ENCODE peak calls at places on chromosomes 16 and 17, in five cellular contexts. D is GM06990, Q is endothelial cell of umbilical vein, F is AG04449, C is epithelial cell of esophagus. U is an unnamed sample.

GRCh38 chr17:3959295-3959899 is 4.8 kb downstream of the ATP2A3 start:
- DNase-seq in C (peak), D (no peak), F (no peak), Q (peak), U (peak)

GRCh38 chr17:44197980-44198720 is 1.5 kb downstream of the ATXN7L3 start:
- DNase-seq in C (peak), F (no peak), Q (peak), D (no peak), U (peak)

GRCh38 chr16:20851601-20852000 is 45.3 kb downstream of the REXO5 start:
- DNase-seq in F (peak), D (no peak), C (peak), Q (peak), U (peak)

GRCh38 chr16:71467810-71468209 is 5.8 kb upstream of the ZNF23 start:
- DNase-seq in F (no peak), Q (peak), D (peak), C (peak), U (no peak)

GRCh38 chr17:15261063-15261817 is 3.9 kb downstream of the PMP22 start:
- DNase-seq in Q (peak), D (no peak), F (no peak), C (no peak), U (peak)

GRCh38 chr17:47844230-47844629 is 3.2 kb upstream of the SCRN2 start:
- DNase-seq in F (no peak), D (no peak), C (no peak), Q (no peak), U (peak)

GRCh38 chr17:35448214-35448898 is at the start of gene SLFN13:
- DNase-seq in Q (peak), D (peak), F (no peak), C (peak), U (peak)

GRCh38 chr17:66459811-66460270 is 157.4 kb downstream of the PRKCA start:
- DNase-seq in D (no peak), C (peak), F (peak), Q (peak), U (peak)

GRCh38 chr17:69250641-69251040 is 22.0 kb upstream of the ABCA10 start:
- DNase-seq in C (no peak), Q (no peak), D (no peak), F (no peak), U (peak)

GRCh38 chr17:50550661-50551432 is 3.9 kb downstream of the SPATA20 start:
- DNase-seq in D (no peak), F (peak), C (peak), Q (peak), U (peak)

GRCh38 chr17:67562036-67562435 is 155.7 kb upstream of the NOL11 start:
- DNase-seq in Q (no peak), F (no peak), D (no peak), C (no peak), U (no peak)

GRCh38 chr17:16406742-16407674 is 8.4 kb upstream of the TRPV2 start:
- DNase-seq in F (no peak), C (no peak), D (peak), Q (no peak), U (no peak)

GRCh38 chr17:50267074-50267841 is 7.0 kb upstream of the TMEM92 start:
- DNase-seq in C (no peak), Q (no peak), D (no peak), F (no peak), U (peak)

GRCh38 chr17:32609085-32609484 is 122.3 kb downstream of the CDK5R1 start:
- DNase-seq in F (no peak), D (peak), Q (no peak), C (peak), U (peak)

GRCh38 chr17:70168044-70168978 is 1.0 kb upstream of the KCNJ2 start:
- DNase-seq in C (peak), Q (peak), F (peak), D (peak), U (no peak)

GRCh38 chr17:29650407-29650806 is 27.7 kb upstream of the CORO6 start:
- DNase-seq in F (no peak), D (no peak), Q (no peak), C (no peak), U (no peak)

GRCh38 chr17:77377836-77378235 is 237.1 kb downstream of the SEC14L1 start:
- DNase-seq in Q (no peak), D (no peak), F (no peak), C (no peak), U (no peak)

GRCh38 chr16:28260193-28260592 is 32.1 kb upstream of the SBK1 start:
- DNase-seq in C (no peak), Q (no peak), F (no peak), D (no peak), U (no peak)

GRCh38 chr16:118857-119256 is 19.6 kb downstream of the NPRL3 start:
- DNase-seq in Q (no peak), F (no peak), D (no peak), C (no peak), U (no peak)

GRCh38 chr16:2062801-2063200 is 15.0 kb downstream of the TSC2 start:
- DNase-seq in C (no peak), D (no peak), F (no peak), Q (no peak), U (no peak)

GRCh38 chr16:70437582-70438324 is 1.1 kb downstream of the ST3GAL2 start:
- DNase-seq in C (peak), F (no peak), D (no peak), Q (peak), U (peak)

GRCh38 chr16:81608515-81609209 is 164.1 kb downstream of the CMIP start:
- DNase-seq in Q (no peak), C (peak), D (peak), F (no peak), U (peak)

GRCh38 chr17:676060-676745 is 38.4 kb downstream of the VPS53 start:
- DNase-seq in F (no peak), C (no peak), D (no peak), Q (peak), U (no peak)

GRCh38 chr17:74245145-74245817 is 28.8 kb upstream of the DNAI2 start:
- DNase-seq in Q (no peak), F (no peak), D (no peak), C (no peak), U (no peak)

GRCh38 chr17:2547176-2547575 is 35.5 kb upstream of the METTL16 start:
- DNase-seq in Q (no peak), F (no peak), C (peak), D (no peak), U (peak)

GRCh38 chr17:53626286-53626685 is 196.4 kb upstream of the KIF2B start:
- DNase-seq in Q (no peak), D (no peak), F (peak), C (peak), U (peak)

GRCh38 chr16:68041783-68042182 is 18.7 kb downstream of the DUS2 start:
- DNase-seq in C (no peak), D (no peak), F (no peak), Q (no peak), U (no peak)

GRCh38 chr16:68037820-68038597 is 14.9 kb downstream of the DUS2 start:
- DNase-seq in C (no peak), D (peak), F (no peak), Q (no peak), U (no peak)

GRCh38 chr16:68035227-68035626 is 12.1 kb downstream of the DUS2 start:
- DNase-seq in D (no peak), Q (no peak), C (no peak), F (no peak), U (no peak)

GRCh38 chr16:68040506-68041288 is 17.6 kb downstream of the DUS2 start:
- DNase-seq in D (peak), C (peak), F (no peak), Q (peak), U (peak)
- TF ChIP-seq CTCF in D (peak), C (peak), F (peak), Q (peak), U (peak)

GRCh38 chr16:77306050-77306616 is 106.9 kb downstream of the SYCE1L start:
- DNase-seq in Q (no peak), C (no peak), D (no peak), F (no peak), U (no peak)
- TF ChIP-seq CTCF in Q (no peak), C (no peak), D (no peak), F (no peak), U (no peak)

GRCh38 chr16:19177111-19177747 is 9.2 kb downstream of the SYT17 start:
- DNase-seq in D (no peak), F (no peak), C (no peak), Q (no peak), U (no peak)
- TF ChIP-seq CTCF in D (no peak), F (no peak), C (no peak), Q (no peak), U (no peak)

GRCh38 chr16:3808308-3809063 is 72.0 kb downstream of the CREBBP start:
- DNase-seq in Q (no peak), D (no peak), C (no peak), F (no peak), U (no peak)
- TF ChIP-seq CTCF in Q (no peak), D (no peak), C (no peak), F (no peak), U (no peak)

GRCh38 chr17:64304512-64304911 is 41.5 kb upstream of the TEX2 start:
- DNase-seq in D (no peak), Q (no peak), C (no peak), F (no peak), U (no peak)
- TF ChIP-seq CTCF in D (no peak), Q (no peak), C (no peak), F (no peak), U (no peak)

GRCh38 chr17:81094744-81095607 is 60.0 kb downstream of the BAIAP2 start:
- DNase-seq in C (peak), D (no peak), F (peak), Q (peak), U (peak)

GRCh38 chr17:81097134-81097942 is 62.4 kb downstream of the BAIAP2 start:
- DNase-seq in F (no peak), D (peak), C (peak), Q (peak), U (peak)

GRCh38 chr17:81097943-81098308 is 63.0 kb downstream of the BAIAP2 start:
- DNase-seq in C (peak), D (no peak), F (no peak), Q (no peak), U (peak)

GRCh38 chr17:81095608-81095888 is 60.6 kb downstream of the BAIAP2 start:
- DNase-seq in Q (no peak), C (no peak), D (no peak), F (no peak), U (no peak)

DNA sequence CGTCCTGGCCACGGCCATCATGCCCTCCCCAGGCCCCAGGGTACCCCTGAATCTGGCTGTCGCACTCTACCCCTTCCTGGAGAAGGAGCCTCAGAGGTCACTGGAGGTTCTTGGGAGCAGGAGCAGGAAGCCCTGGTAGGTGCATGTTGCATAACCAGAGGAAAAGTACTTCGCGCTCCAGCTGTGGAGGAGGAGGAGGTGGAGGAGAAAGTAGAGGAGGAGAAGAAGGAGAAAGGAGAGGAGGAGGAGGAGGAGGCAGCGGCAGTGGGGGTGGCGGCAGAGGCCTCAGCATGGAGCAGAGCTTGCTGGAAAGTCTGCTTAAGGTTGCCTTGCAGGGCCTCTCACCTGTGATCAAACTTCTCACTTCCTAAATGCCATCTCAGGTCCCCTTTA is 61.8 kb downstream of the BAIAP2 start:
- DNase-seq in Q (no peak), D (no peak), C (no peak), F (no peak), U (no peak)
- TF ChIP-seq CTCF in Q (no peak), D (no peak), C (no peak), F (no peak), U (no peak)

DNA sequence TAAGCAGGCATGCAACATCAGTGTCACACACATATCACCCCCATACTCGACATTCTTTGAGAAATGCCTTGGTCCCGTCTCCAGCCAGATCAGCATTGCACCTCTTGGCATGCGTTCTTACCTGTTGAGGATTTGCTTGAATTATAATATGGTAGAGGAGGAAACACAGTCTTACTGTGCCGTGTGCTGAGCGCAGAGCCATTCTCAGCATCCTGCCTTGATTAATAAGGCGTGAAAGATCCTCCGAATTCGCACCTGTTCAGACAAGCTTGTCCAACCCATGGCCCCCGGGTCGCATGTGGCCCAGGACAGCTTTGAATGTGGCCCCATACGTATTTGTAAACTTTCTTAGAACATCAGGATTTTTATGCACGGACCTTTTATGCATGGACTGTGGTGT is 408.1 kb downstream of the WWOX start:
- DNase-seq in C (no peak), F (no peak), D (no peak), Q (no peak), U (no peak)
- TF ChIP-seq CTCF in C (no peak), F (no peak), D (no peak), Q (no peak), U (no peak)

DNA sequence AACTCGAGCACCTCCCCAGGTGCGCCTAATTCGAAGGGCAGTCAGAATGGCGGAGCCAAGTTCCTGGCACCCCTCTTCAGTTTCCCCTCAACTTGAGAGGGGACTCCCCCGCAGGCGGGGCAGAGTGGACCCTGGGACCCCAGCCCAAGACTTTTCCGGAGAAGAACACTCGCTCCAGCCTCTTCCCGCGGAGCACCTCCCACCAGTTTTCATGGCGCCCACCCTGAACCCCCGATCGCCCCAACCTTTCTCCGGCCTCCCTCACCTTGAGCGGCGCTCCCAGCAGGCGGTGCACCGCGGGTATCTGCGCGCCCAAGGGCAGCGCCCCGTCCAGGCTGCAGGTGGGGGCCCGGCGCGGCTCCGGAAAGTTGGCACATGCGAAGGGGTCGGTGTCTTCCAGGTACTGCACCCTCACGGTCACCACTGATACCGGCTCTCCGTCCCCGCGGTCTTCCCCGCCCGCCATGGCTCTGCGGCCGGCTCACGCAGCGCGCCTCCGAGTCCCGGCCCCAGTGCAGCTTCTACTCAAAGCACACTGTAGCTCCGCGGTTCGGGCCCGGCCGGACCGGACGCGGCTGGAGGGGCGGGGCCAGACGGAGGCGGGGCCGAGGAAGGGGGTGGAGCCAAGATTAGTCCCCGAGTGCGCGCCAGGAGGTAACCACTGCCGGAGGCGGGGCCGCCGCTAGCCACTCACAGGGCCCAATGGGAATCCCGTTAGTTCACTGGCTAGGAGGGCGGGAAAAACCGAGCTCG is at the start of gene FHOD1:
- DNase-seq in C (peak), F (peak), D (peak), Q (peak), U (peak)
- TF ChIP-seq CTCF in C (no peak), F (no peak), D (no peak), Q (no peak), U (no peak)